ENCODE peak calls at places on chromosomes 2 and 18, in seven cellular contexts. One of them, this sample, is unnamed.

GRCh38 chr2:70861774-70862644 is 26.4 kb upstream of the CD207 start:
- DNase-seq in CD4-positive, alpha-beta T cell: peak
- DNase-seq in foreskin melanocyte: peak
- DNase-seq in GM20000: peak
- DNase-seq in psoas muscle: peak
- DNase-seq in T-helper 9 cell: peak
- DNase-seq in GM04504: peak
- DNase-seq in this sample: peak

GRCh38 chr2:167686691-167687090 is 560.7 kb downstream of the STK39 start:
- DNase-seq in CD4-positive, alpha-beta T cell: no peak
- DNase-seq in GM20000: no peak
- DNase-seq in T-helper 9 cell: no peak
- DNase-seq in psoas muscle: no peak
- DNase-seq in foreskin melanocyte: no peak
- DNase-seq in GM04504: no peak
- DNase-seq in this sample: no peak

GRCh38 chr2:239927424-239927981 is 97.6 kb downstream of the NDUFA10 start:
- DNase-seq in GM20000: no peak
- DNase-seq in CD4-positive, alpha-beta T cell: peak
- DNase-seq in psoas muscle: no peak
- DNase-seq in foreskin melanocyte: peak
- DNase-seq in GM04504: peak
- DNase-seq in T-helper 9 cell: peak
- DNase-seq in this sample: no peak

GRCh38 chr2:61016392-61017002 is 1.0 kb upstream of the PEX13 start:
- DNase-seq in GM20000: peak
- DNase-seq in foreskin melanocyte: no peak
- DNase-seq in T-helper 9 cell: no peak
- DNase-seq in CD4-positive, alpha-beta T cell: peak
- DNase-seq in psoas muscle: no peak
- DNase-seq in GM04504: no peak
- DNase-seq in this sample: no peak

GRCh38 chr18:25340762-25341161 is 11.2 kb downstream of the ZNF521 start:
- DNase-seq in GM20000: no peak
- DNase-seq in GM04504: no peak
- DNase-seq in foreskin melanocyte: no peak
- DNase-seq in CD4-positive, alpha-beta T cell: no peak
- DNase-seq in psoas muscle: no peak
- DNase-seq in T-helper 9 cell: no peak
- DNase-seq in this sample: no peak

GRCh38 chr2:6949009-6949351 is 31.8 kb downstream of the RNF144A start:
- DNase-seq in CD4-positive, alpha-beta T cell: no peak
- DNase-seq in GM04504: no peak
- DNase-seq in T-helper 9 cell: no peak
- DNase-seq in foreskin melanocyte: no peak
- DNase-seq in psoas muscle: no peak
- DNase-seq in GM20000: no peak
- DNase-seq in this sample: no peak

GRCh38 chr2:157438907-157439791 is 4.7 kb downstream of the CYTIP start:
- DNase-seq in foreskin melanocyte: no peak
- DNase-seq in CD4-positive, alpha-beta T cell: no peak
- DNase-seq in T-helper 9 cell: no peak
- DNase-seq in GM20000: no peak
- DNase-seq in psoas muscle: no peak
- DNase-seq in GM04504: peak
- DNase-seq in this sample: no peak

GRCh38 chr2:173741715-173742114 is 223.5 kb downstream of the SP3 start:
- DNase-seq in psoas muscle: no peak
- DNase-seq in T-helper 9 cell: no peak
- DNase-seq in GM04504: no peak
- DNase-seq in foreskin melanocyte: no peak
- DNase-seq in GM20000: no peak
- DNase-seq in CD4-positive, alpha-beta T cell: no peak
- DNase-seq in this sample: no peak

GRCh38 chr2:222241054-222241453 is 57.7 kb downstream of the PAX3 start:
- DNase-seq in T-helper 9 cell: no peak
- DNase-seq in foreskin melanocyte: no peak
- DNase-seq in GM04504: no peak
- DNase-seq in psoas muscle: no peak
- DNase-seq in GM20000: no peak
- DNase-seq in CD4-positive, alpha-beta T cell: no peak
- DNase-seq in this sample: peak

GRCh38 chr2:227578642-227579041 is 20.1 kb upstream of the SCYGR2 start:
- DNase-seq in GM04504: no peak
- DNase-seq in T-helper 9 cell: no peak
- DNase-seq in psoas muscle: no peak
- DNase-seq in GM20000: no peak
- DNase-seq in CD4-positive, alpha-beta T cell: no peak
- DNase-seq in foreskin melanocyte: no peak
- DNase-seq in this sample: no peak

GRCh38 chr2:15354596-15355359 is 206.4 kb downstream of the NBAS start:
- DNase-seq in T-helper 9 cell: no peak
- DNase-seq in foreskin melanocyte: no peak
- DNase-seq in CD4-positive, alpha-beta T cell: no peak
- DNase-seq in GM04504: no peak
- DNase-seq in GM20000: no peak
- DNase-seq in psoas muscle: no peak
- DNase-seq in this sample: no peak

GRCh38 chr2:11097038-11097720 is 58.1 kb upstream of the SLC66A3 start:
- DNase-seq in psoas muscle: peak
- DNase-seq in GM20000: no peak
- DNase-seq in GM04504: peak
- DNase-seq in T-helper 9 cell: no peak
- DNase-seq in foreskin melanocyte: no peak
- DNase-seq in CD4-positive, alpha-beta T cell: no peak
- DNase-seq in this sample: no peak

GRCh38 chr18:45169610-45170009 is 445.7 kb upstream of the SLC14A2 start:
- DNase-seq in foreskin melanocyte: peak
- DNase-seq in T-helper 9 cell: no peak
- DNase-seq in psoas muscle: peak
- DNase-seq in GM04504: peak
- DNase-seq in GM20000: no peak
- DNase-seq in CD4-positive, alpha-beta T cell: no peak
- DNase-seq in this sample: no peak

GRCh38 chr18:44824884-44825283 is 144.2 kb downstream of the SETBP1 start:
- DNase-seq in T-helper 9 cell: no peak
- DNase-seq in foreskin melanocyte: no peak
- DNase-seq in CD4-positive, alpha-beta T cell: no peak
- DNase-seq in psoas muscle: no peak
- DNase-seq in GM04504: no peak
- DNase-seq in GM20000: no peak
- DNase-seq in this sample: no peak

GRCh38 chr2:210493528-210493927 is 17.0 kb upstream of the LANCL1 start:
- DNase-seq in foreskin melanocyte: no peak
- DNase-seq in CD4-positive, alpha-beta T cell: no peak
- DNase-seq in T-helper 9 cell: no peak
- DNase-seq in GM20000: no peak
- DNase-seq in psoas muscle: no peak
- DNase-seq in GM04504: no peak
- DNase-seq in this sample: no peak